ENCODE peak calls at places on chromosomes 2 and 18, in five cellular contexts. K is dorsolateral prefrontal cortex, V is left ventricle myocardium inferior, M is DND-41, H is type B pancreatic cell. T is an unnamed sample.

GRCh38 chr2:168574856-168575630 is 119.0 kb downstream of the CERS6 start:
- DNase-seq in K (no peak), M (no peak), H (no peak), V (no peak), T (no peak)

GRCh38 chr2:1486670-1487069 is 73.4 kb downstream of the TPO start:
- DNase-seq in V (no peak), H (no peak), M (no peak), K (no peak), T (no peak)

GRCh38 chr2:20593072-20594034 is 57.5 kb downstream of the HS1BP3 start:
- DNase-seq in V (no peak), H (no peak), M (no peak), K (no peak), T (no peak)

GRCh38 chr18:60372598-60372997 is at the start of gene MC4R:
- DNase-seq in V (peak; percentile 14), H (no peak), M (peak; percentile 73), K (peak; percentile 65), T (no peak)

GRCh38 chr2:95061601-95062183 is 36.2 kb downstream of the MAL start:
- DNase-seq in V (no peak), M (peak; percentile 59), K (no peak), H (no peak), T (peak; percentile 52)

GRCh38 chr2:179877601-179878364 is 16.4 kb upstream of the ZNF385B start:
- DNase-seq in K (no peak), V (no peak), M (no peak), H (no peak), T (no peak)

GRCh38 chr18:50987261-50987660 is 19.4 kb downstream of the ELAC1 start:
- DNase-seq in K (no peak), V (no peak), H (no peak), M (no peak), T (no peak)

GRCh38 chr2:226122067-226122466 is 677.6 kb downstream of the IRS1 start:
- DNase-seq in M (no peak), H (no peak), K (no peak), V (no peak), T (no peak)

GRCh38 chr2:98623657-98624056 is 15.3 kb downstream of the UNC50 start:
- DNase-seq in V (peak; percentile 48), H (no peak), K (no peak), M (no peak), T (no peak)

GRCh38 chr2:29420999-29421856 is 306.0 kb downstream of the CLIP4 start:
- DNase-seq in M (no peak), H (no peak), K (no peak), V (no peak), T (no peak)

GRCh38 chr18:26963292-26963691 is 97.8 kb upstream of the AQP4 start:
- DNase-seq in V (no peak), K (no peak), H (no peak), M (no peak), T (no peak)

GRCh38 chr18:68713131-68713530 is 1.8 kb downstream of the TMX3 start:
- DNase-seq in H (no peak), M (no peak), K (no peak), V (no peak), T (no peak)

GRCh38 chr18:66872277-66872676 is 268.4 kb upstream of the CDH19 start:
- DNase-seq in K (no peak), H (no peak), M (no peak), V (no peak), T (no peak)

GRCh38 chr2:147133273-147133901 is 711.4 kb upstream of the ACVR2A start:
- DNase-seq in V (no peak), M (no peak), K (no peak), H (no peak), T (no peak)

GRCh38 chr2:237181844-237182243 is 96.2 kb downstream of the COPS8 start:
- DNase-seq in H (no peak), M (no peak), V (no peak), K (no peak), T (no peak)

GRCh38 chr2:72475246-72475645 is 327.6 kb upstream of the CYP26B1 start:
- DNase-seq in M (no peak), H (no peak), K (no peak), V (no peak), T (no peak)

GRCh38 chr2:209391776-209392401 is 32.0 kb upstream of the MAP2 start:
- DNase-seq in H (no peak), M (no peak), K (no peak), V (no peak), T (no peak)

GRCh38 chr2:106129592-106129991 is 64.5 kb downstream of the UXS1 start:
- DNase-seq in M (no peak), K (no peak), V (no peak), H (no peak), T (no peak)

GRCh38 chr18:48979944-48980890 is 29.5 kb upstream of the SMAD7 start:
- DNase-seq in V (no peak), H (no peak), M (no peak), K (no peak), T (peak; percentile 28)

GRCh38 chr2:227398684-227399398 is 11.1 kb upstream of the SCYGR1 start:
- DNase-seq in K (no peak), M (no peak), V (no peak), H (no peak), T (no peak)

GRCh38 chr2:63888490-63889402 is 47.0 kb downstream of the UGP2 start:
- DNase-seq in V (no peak), M (peak; percentile 70), K (peak; percentile 49), H (no peak), T (peak; percentile 72)

GRCh38 chr2:98269274-98269673 is 77.0 kb upstream of the CNGA3 start:
- DNase-seq in K (no peak), H (no peak), M (peak; percentile 30), V (no peak), T (peak; percentile 12)

GRCh38 chr2:172996387-172996961 is 79.2 kb upstream of the MAP3K20 start:
- DNase-seq in H (no peak), K (no peak), V (no peak), M (no peak), T (no peak)

GRCh38 chr2:18749912-18750526 is 160.7 kb upstream of the NT5C1B start:
- DNase-seq in H (no peak), V (no peak), K (peak; percentile 32), M (peak; percentile 39), T (peak; percentile 67)

GRCh38 chr2:3279236-3279960 is 98.2 kb downstream of the EIPR1 start:
- DNase-seq in M (no peak), K (no peak), H (no peak), V (no peak), T (no peak)

GRCh38 chr2:10162586-10163497 is 40.3 kb downstream of the RRM2 start:
- DNase-seq in V (no peak), K (no peak), H (no peak), M (no peak), T (no peak)
- TF ChIP-seq CTCF in V (peak; percentile 40), K (no peak), H (peak; percentile 58), M (peak; percentile 20), T (no peak)

GRCh38 chr2:233448565-233448964 is 94.3 kb downstream of the DGKD start:
- DNase-seq in K (no peak), M (no peak), H (no peak), V (no peak), T (no peak)

GRCh38 chr2:233446616-233447305 is 92.5 kb downstream of the DGKD start:
- DNase-seq in K (peak; percentile 21), H (no peak), V (no peak), M (no peak), T (no peak)

GRCh38 chr2:233447506-233448219 is 93.4 kb downstream of the DGKD start:
- DNase-seq in M (no peak), K (peak; percentile 21), V (no peak), H (no peak), T (no peak)

GRCh38 chr2:233449071-233449901 is 95.0 kb downstream of the DGKD start:
- DNase-seq in V (no peak), K (peak; percentile 63), H (no peak), M (no peak), T (no peak)

DNA sequence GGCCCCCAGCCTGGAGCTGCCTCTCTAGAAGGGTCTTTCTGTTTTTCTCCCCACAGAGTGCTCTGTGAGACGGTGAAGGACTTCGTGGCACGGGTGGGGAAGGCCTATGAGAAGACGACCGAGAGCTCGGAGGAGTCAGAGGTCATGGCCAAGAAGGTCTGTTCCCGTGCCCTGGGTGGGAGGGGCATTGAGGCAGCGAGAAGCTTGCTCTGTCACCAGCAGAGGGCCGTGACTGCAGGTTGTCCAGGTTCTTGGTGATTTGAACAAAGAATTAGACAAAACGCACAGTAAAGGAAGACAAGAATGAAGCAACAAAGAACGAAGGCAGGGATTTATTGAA is 93.9 kb downstream of the DGKD start:
- DNase-seq in M (peak; percentile 16), K (peak; percentile 17), V (no peak), H (no peak), T (peak; percentile 34)
- TF ChIP-seq CTCF in M (peak; percentile 44), K (no peak), V (peak; percentile 13), H (peak; percentile 49), T (peak; percentile 9)

DNA sequence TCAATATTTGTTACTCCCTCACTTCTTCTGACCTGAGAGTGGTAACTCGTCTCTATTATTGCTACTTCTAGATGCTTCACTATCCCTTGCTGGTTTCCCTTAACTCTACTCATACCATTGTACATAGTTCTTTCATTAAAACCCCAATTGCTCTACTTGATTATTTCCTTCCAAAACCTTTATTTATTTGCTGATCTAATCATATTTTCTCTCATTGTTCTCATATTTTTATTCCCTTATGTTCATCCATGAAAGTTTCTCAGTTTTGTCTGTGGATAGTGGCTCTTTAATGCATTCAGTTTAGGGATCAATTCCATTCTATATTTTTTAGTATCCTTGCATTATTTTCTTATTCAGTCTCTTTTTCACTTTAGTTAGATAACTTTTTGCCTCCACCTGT is 42.1 kb downstream of the RND3 start:
- DNase-seq in V (no peak), M (no peak), H (no peak), K (no peak), T (no peak)
- TF ChIP-seq CTCF in V (no peak), M (no peak), H (no peak), K (no peak), T (no peak)

DNA sequence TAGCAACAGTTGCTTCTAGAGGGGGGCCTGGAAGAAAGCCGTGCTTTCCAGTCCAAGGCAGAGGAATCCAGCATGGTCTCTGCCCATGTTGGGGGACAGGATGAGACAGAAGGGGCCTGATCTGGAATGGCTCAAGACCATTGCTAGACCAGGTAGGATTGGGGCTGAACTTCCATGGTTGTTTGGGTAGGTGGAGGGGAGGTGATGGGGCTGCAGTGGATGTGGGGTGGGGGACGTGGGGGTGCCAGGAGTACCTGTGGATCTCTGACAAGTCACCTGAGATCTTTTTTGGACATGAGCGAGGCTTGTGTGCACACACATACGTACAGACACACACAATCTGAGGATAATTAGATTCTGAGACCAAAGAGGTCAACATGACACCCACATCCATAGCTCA is 228.7 kb upstream of the SKOR2 start:
- DNase-seq in K (no peak), M (no peak), V (no peak), H (no peak), T (no peak)
- TF ChIP-seq CTCF in K (no peak), M (no peak), V (no peak), H (no peak), T (no peak)

GRCh38 chr2:9278439-9278838 is 71.8 kb downstream of the ASAP2 start:
- DNase-seq in M (no peak), K (no peak), V (no peak), H (no peak), T (no peak)
- TF ChIP-seq CTCF in M (no peak), K (no peak), V (no peak), H (no peak), T (no peak)

T was measured in activated CD8-positive, alpha-beta T cell treated with anti-CD3 and anti-CD28 coated beads for 36 hours.